ENCODE peak calls at places on chromosomes 13 and 19, in seven cellular contexts. X, B, I, Z, G, P and T are unnamed samples.
A peak's percentile ranks its signal among the peaks of the same experiment; 100 is the strongest.

GRCh38 chr13:30147380-30147779 is 160.0 kb downstream of the KATNAL1 start:
- DNase-seq in X (no peak), B (no peak), I (no peak), Z (no peak), G (no peak), P (no peak), T (no peak)

GRCh38 chr19:32675720-32676185 is at the start of gene RGS9BP:
- DNase-seq in X (no peak), B (peak; percentile 73), I (peak; percentile 90), Z (peak; percentile 88), G (peak; percentile 76), P (peak; percentile 73), T (peak; percentile 85)

GRCh38 chr19:45168767-45169351 is 8.1 kb upstream of the NKPD1 start:
- DNase-seq in X (no peak), B (no peak), I (no peak), Z (no peak), G (no peak), P (no peak), T (no peak)

GRCh38 chr19:13681509-13681908 is 82.8 kb upstream of the MRI1 start:
- DNase-seq in X (no peak), B (no peak), I (no peak), Z (no peak), G (no peak), P (no peak), T (no peak)

GRCh38 chr13:30796132-30796832 is 60.9 kb downstream of the ALOX5AP start:
- DNase-seq in X (no peak), B (no peak), I (no peak), Z (no peak), G (no peak), P (no peak), T (peak; percentile 62)

GRCh38 chr19:14366529-14366928 is 14.7 kb upstream of the ADGRE5 start:
- DNase-seq in X (peak; percentile 46), B (peak; percentile 93), I (peak; percentile 97), Z (peak; percentile 56), G (peak; percentile 78), P (peak; percentile 96), T (no peak)

GRCh38 chr13:82747331-82747730 is 1134.9 kb downstream of the SLITRK1 start:
- DNase-seq in X (no peak), B (no peak), I (no peak), Z (no peak), G (no peak), P (no peak), T (peak; percentile 87)

GRCh38 chr19:13788991-13789390 is 6.3 kb upstream of the ZSWIM4 start:
- DNase-seq in X (no peak), B (no peak), I (peak; percentile 77), Z (no peak), G (peak; percentile 45), P (peak; percentile 72), T (peak; percentile 21)

GRCh38 chr13:33172400-33172799 is 113.2 kb downstream of the STARD13 start:
- DNase-seq in X (no peak), B (no peak), I (no peak), Z (no peak), G (no peak), P (no peak), T (no peak)

GRCh38 chr19:49677232-49677881 is at the start of gene PRMT1:
- DNase-seq in X (no peak), B (peak; percentile 44), I (peak; percentile 66), Z (no peak), G (no peak), P (peak; percentile 74), T (peak; percentile 57)

GRCh38 chr13:31891472-31891871 is 140.1 kb upstream of the FRY start:
- DNase-seq in X (no peak), B (no peak), I (no peak), Z (no peak), G (no peak), P (no peak), T (no peak)

GRCh38 chr19:13885826-13886365 is 9.0 kb downstream of the NANOS3 start:
- DNase-seq in X (no peak), B (no peak), I (no peak), Z (no peak), G (no peak), P (no peak), T (no peak)

GRCh38 chr13:29487466-29488454 is 107.7 kb downstream of the SLC7A1 start:
- DNase-seq in X (no peak), B (no peak), I (peak; percentile 28), Z (no peak), G (no peak), P (no peak), T (no peak)

GRCh38 chr19:47408156-47408938 is 11.0 kb downstream of the MEIS3 start:
- DNase-seq in X (no peak), B (no peak), I (no peak), Z (no peak), G (no peak), P (no peak), T (no peak)

DNA sequence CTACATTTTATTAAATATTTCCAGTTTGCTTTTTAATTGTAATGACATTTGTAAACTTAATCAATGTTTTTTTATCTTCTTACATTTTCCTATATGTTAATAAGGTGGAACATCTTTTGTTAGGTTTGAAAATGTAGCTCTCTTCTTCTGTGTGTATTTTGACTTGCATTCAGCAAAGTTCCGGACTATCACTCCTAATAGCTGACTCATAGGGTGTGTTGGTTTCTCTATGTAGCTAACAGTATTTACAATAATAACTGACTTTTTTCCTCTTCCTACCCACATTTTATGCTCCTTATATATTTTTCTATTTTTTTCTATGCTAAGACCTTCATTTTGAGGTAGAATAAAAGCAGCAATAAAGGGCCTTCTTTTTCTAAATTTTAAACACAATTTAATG is 28.1 kb downstream of the MYO16 start:
- DNase-seq in X (no peak), B (no peak), I (no peak), Z (no peak), G (no peak), P (no peak), T (no peak)
- H3K4me1 ChIP-seq in X (no peaks in the 10 kb centered on the region), B (no peaks in the 10 kb centered on the region), I (no peaks in the 10 kb centered on the region), Z (no peaks in the 10 kb centered on the region), G (no peaks in the 10 kb centered on the region), P (no peaks in the 10 kb centered on the region), T (no peaks in the 10 kb centered on the region)

DNA sequence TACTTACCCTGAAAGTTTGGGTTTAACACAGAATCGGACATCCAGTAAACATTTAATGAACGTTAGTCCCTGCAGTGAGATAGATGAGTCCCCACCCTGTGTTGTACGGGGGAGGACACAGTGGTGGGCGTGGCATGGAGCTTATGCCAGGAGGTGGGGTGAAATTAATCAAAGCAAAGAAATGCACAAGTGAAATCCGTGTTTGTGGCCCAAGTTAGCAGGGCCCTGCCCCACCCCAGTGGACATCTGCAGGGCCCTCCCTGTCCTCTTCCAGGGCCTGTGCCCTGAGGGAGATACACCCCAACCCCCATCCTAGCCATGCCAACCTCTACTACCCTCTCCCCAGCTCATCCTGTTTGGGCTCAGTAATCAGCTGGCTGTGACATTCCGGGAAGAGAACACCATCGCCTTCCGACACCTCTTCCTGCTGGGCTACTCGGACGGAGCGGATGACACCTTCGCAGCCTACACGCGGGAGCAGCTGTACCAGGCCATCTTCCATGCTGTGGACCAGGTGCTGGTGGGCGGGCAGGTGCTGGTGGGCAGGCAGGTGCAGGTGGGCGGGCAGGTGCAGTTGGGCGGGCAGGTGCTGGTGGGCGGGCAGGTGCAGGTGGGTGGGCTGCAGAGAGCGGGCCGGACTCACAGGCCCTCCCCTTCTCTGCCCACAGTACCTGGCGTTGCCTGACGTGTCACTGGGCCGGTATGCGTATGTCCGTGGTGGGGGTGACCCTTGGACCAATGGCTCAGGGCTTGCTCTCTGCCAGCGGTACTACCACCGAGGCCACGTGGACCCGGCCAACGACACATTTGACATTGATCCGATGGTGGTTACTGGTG is 3.9 kb downstream of the MCOLN1 start:
- DNase-seq in X (no peak), B (no peak), I (no peak), Z (no peak), G (no peak), P (no peak), T (no peak)
- H3K36me3 ChIP-seq in X (peaks cover 70% of the 10 kb centered on the region), B (no peaks in the 10 kb centered on the region), I (no peaks in the 10 kb centered on the region), Z (peaks cover 40% of the 10 kb centered on the region), G (peaks cover 2% of the 10 kb centered on the region), P (no peaks in the 10 kb centered on the region), T (peaks cover 9% of the 10 kb centered on the region)

DNA sequence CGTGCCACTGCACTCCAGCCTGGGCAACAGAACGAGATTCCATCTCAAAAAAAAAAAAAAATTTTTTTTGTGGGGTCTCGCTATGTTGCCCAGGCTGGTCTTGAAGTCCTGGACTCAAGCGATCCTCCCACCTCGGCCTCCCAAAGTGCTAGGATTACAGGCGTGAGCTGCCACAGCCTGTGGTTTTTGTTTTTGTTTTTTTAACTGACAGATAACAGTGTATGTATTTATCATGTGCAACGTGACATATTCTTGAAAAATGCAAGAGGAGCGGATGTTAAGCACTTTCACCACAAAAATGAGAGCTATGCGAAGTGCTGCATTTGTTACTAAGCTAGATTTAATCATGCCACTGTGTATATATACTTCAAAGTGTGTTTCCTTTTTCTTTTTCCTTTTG is 49.0 kb downstream of the ARHGEF18 start:
- DNase-seq in X (no peak), B (no peak), I (no peak), Z (no peak), G (no peak), P (no peak), T (peak; percentile 81)
- H3K27ac ChIP-seq in X (no peak overlapping the region), B (no peak overlapping the region), I (no peak overlapping the region), Z (no peak overlapping the region), G (peak overlapping the region; percentile 78), P (no peak overlapping the region), T (peak overlapping the region; percentile 81)

GRCh38 chr19:10517760-10518443 is 655 bp upstream of the S1PR5 start:
- DNase-seq in X (no peak), B (no peak), I (no peak), Z (no peak), G (no peak), P (peak; percentile 55), T (no peak)
- H3K4me1 ChIP-seq in X (peaks cover 38% of the 10 kb centered on the region), B (no peaks in the 10 kb centered on the region), I (peaks cover 15% of the 10 kb centered on the region), Z (peaks cover 14% of the 10 kb centered on the region), G (peaks cover 61% of the 10 kb centered on the region), P (peaks cover 40% of the 10 kb centered on the region), T (peaks cover 21% of the 10 kb centered on the region)

DNA sequence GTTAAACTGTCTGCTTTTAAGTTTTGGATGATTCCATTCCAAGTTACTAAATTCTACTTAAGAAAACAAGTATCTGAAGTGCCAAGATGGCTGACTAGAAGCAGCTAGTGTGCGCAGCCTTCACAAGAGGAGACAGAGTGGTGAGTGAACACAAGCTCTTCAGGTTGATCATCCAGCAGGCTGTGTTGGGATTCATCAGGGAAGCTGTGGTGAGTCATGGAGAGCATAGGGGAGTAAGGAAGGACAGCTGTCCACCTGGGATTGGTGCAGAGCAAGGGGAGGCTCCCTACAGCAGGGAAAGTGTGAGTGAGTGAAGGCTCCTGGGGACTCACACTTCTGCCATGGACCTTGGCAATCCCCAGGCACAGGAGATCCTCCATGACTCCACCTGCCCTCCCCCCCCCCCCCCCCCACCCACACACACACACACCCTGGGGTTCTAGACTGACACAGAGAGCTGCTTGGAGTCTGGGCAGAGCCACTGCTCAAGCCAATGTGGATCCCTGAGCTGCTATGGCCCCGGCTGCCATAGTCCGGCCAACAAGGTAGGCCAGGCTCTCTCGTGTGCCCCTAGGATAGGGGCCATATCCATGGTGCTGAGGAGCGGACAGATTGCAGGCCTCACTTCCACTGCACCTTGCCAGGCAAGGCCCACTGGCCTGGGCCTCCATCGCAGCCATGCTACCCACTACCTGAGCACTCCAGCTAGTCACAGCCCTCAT is 23.5 kb downstream of the SLC25A15 start:
- DNase-seq in X (no peak), B (no peak), I (peak; percentile 74), Z (no peak), G (no peak), P (no peak), T (no peak)
- H3K36me3 ChIP-seq in X (peaks cover 66% of the 10 kb centered on the region), B (no peaks in the 10 kb centered on the region), I (no peaks in the 10 kb centered on the region), Z (peaks cover 48% of the 10 kb centered on the region), G (peaks cover 10% of the 10 kb centered on the region), P (peaks cover 5% of the 10 kb centered on the region), T (no peaks in the 10 kb centered on the region)